ENCODE peak calls at places on chromosome 19, in eight cellular contexts. H, O, I, S, J, R, F and Q are unnamed samples.
A peak's percentile ranks its signal among the peaks of the same experiment; 100 is the strongest.

GRCh38 chr19:10830941-10831779 is 4.9 kb downstream of the TMED1 start:
- DNase-seq in R (no peak), J (no peak), F (no peak), S (no peak), I (no peak), H (no peak), O (no peak), Q (no peak)

GRCh38 chr19:47779524-47780214 is 1.2 kb downstream of the SELENOW start:
- DNase-seq in S (peak; percentile 42), O (no peak), H (no peak), J (no peak), F (peak; percentile 63), I (no peak), R (no peak), Q (peak; percentile 51)

GRCh38 chr19:39434123-39435076 is 1.3 kb downstream of the RPS16 start:
- DNase-seq in O (no peak), R (no peak), S (no peak), F (no peak), H (no peak), I (no peak), J (no peak), Q (no peak)

GRCh38 chr19:18725755-18726416 is 42.4 kb downstream of the CRTC1 start:
- DNase-seq in H (no peak), F (no peak), R (no peak), J (no peak), S (peak; percentile 51), I (no peak), O (no peak), Q (no peak)

GRCh38 chr19:2034729-2035589 is 16.1 kb downstream of the MKNK2 start:
- DNase-seq in O (no peak), F (peak; percentile 87), H (peak; percentile 70), J (peak; percentile 99), R (peak; percentile 72), S (peak; percentile 82), I (peak; percentile 43), Q (peak; percentile 82)

GRCh38 chr19:1929051-1929742 is 11.8 kb upstream of the CSNK1G2 start:
- DNase-seq in F (peak; percentile 88), O (no peak), H (peak; percentile 63), J (peak; percentile 94), I (peak; percentile 91), R (peak; percentile 79), S (peak; percentile 88), Q (peak; percentile 88)

GRCh38 chr19:40466219-40467006 is at the start of gene SPTBN4:
- DNase-seq in H (peak; percentile 79), S (no peak), I (no peak), F (peak; percentile 30), J (no peak), O (no peak), R (peak; percentile 13), Q (peak; percentile 51)

GRCh38 chr19:35755550-35756371 is 1.1 kb downstream of the HSPB6 start:
- DNase-seq in I (no peak), F (peak; percentile 79), J (peak; percentile 15), R (peak; percentile 60), O (peak; percentile 57), S (no peak), H (no peak), Q (peak; percentile 75)

GRCh38 chr19:43711751-43712355 is 4.0 kb upstream of the IRGC start:
- DNase-seq in F (peak; percentile 28), R (no peak), O (no peak), H (no peak), S (no peak), I (no peak), J (no peak), Q (no peak)

GRCh38 chr19:56423276-56423984 is 19.3 kb downstream of the ZNF583 start:
- DNase-seq in S (no peak), R (no peak), O (no peak), J (no peak), I (no peak), F (no peak), H (no peak), Q (no peak)

GRCh38 chr19:1253514-1254080 is 5.2 kb downstream of the MIDN start:
- DNase-seq in R (no peak), O (no peak), J (no peak), S (no peak), H (no peak), I (no peak), F (peak; percentile 74), Q (peak; percentile 75)

GRCh38 chr19:42281175-42282035 is 12.4 kb downstream of the CIC start:
- DNase-seq in O (no peak), J (no peak), I (no peak), F (peak; percentile 47), S (peak; percentile 70), H (no peak), R (peak; percentile 78), Q (peak; percentile 60)

GRCh38 chr19:29268721-29269483 is 56.0 kb upstream of the UQCRFS1 start:
- DNase-seq in R (no peak), O (no peak), H (no peak), J (peak; percentile 26), S (no peak), I (no peak), F (no peak), Q (no peak)

GRCh38 chr19:803686-804418 is 6.6 kb downstream of the PTBP1 start:
- DNase-seq in S (no peak), H (no peak), R (no peak), F (no peak), J (no peak), I (no peak), O (no peak), Q (no peak)

GRCh38 chr19:39407644-39408391 is 1.2 kb downstream of the ZFP36 start:
- DNase-seq in J (no peak), O (no peak), I (no peak), R (peak; percentile 41), F (peak; percentile 82), H (no peak), S (no peak), Q (peak; percentile 68)

GRCh38 chr19:46860846-46861690 is at the start of gene ARHGAP35:
- DNase-seq in I (no peak), R (no peak), O (peak; percentile 70), S (no peak), H (no peak), F (peak; percentile 43), J (peak; percentile 69), Q (peak; percentile 62)

GRCh38 chr19:40687525-40688016 is 2.9 kb downstream of the NUMBL start:
- DNase-seq in O (peak; percentile 62), R (peak; percentile 36), S (no peak), J (no peak), F (peak; percentile 82), I (no peak), H (no peak), Q (peak; percentile 75)

GRCh38 chr19:8589177-8589714 is 12.0 kb upstream of the MYO1F start:
- DNase-seq in S (no peak), R (no peak), F (no peak), J (no peak), I (no peak), H (no peak), O (no peak), Q (no peak)

GRCh38 chr19:38093587-38093986 is 130.4 kb downstream of the DPF1 start:
- DNase-seq in J (no peak), O (no peak), I (no peak), R (no peak), S (peak; percentile 38), H (no peak), F (no peak), Q (no peak)

GRCh38 chr19:51192689-51193088 is 32.2 kb upstream of the CD33 start:
- DNase-seq in I (no peak), F (no peak), O (no peak), H (no peak), R (no peak), J (no peak), S (no peak), Q (no peak)

GRCh38 chr19:18833849-18834643 is 2.3 kb downstream of the UPF1 start:
- DNase-seq in J (no peak), S (no peak), O (no peak), H (no peak), R (peak; percentile 31), F (peak; percentile 50), I (no peak), Q (peak; percentile 48)

GRCh38 chr19:17642656-17643055 is 45.5 kb downstream of the UNC13A start:
- DNase-seq in F (no peak), I (no peak), J (no peak), S (no peak), O (no peak), H (no peak), R (no peak), Q (no peak)

GRCh38 chr19:14476663-14477401 is 1.7 kb upstream of the PTGER1 start:
- DNase-seq in H (no peak), S (no peak), I (no peak), F (peak; percentile 46), O (no peak), R (no peak), J (no peak), Q (peak; percentile 41)

GRCh38 chr19:49061445-49061844 is 3.2 kb downstream of the NTF4 start:
- DNase-seq in O (no peak), J (no peak), H (no peak), R (no peak), S (no peak), I (no peak), F (no peak), Q (no peak)

GRCh38 chr19:56091751-56092546 is 29.1 kb downstream of the ZNF787 start:
- DNase-seq in R (no peak), O (no peak), H (no peak), F (no peak), J (no peak), I (no peak), S (no peak), Q (no peak)

GRCh38 chr19:39768334-39768733 is 10.3 kb upstream of the LEUTX start:
- DNase-seq in I (no peak), O (no peak), R (no peak), H (no peak), J (no peak), F (no peak), S (no peak), Q (no peak)

GRCh38 chr19:2623743-2624142 is 78.8 kb downstream of the GNG7 start:
- DNase-seq in I (no peak), F (no peak), J (no peak), H (no peak), S (no peak), O (no peak), R (no peak), Q (peak; percentile 9)

GRCh38 chr19:41808663-41809566 is 12.5 kb downstream of the CEACAM3 start:
- DNase-seq in J (no peak), S (no peak), H (no peak), R (no peak), I (no peak), F (peak; percentile 30), O (no peak), Q (no peak)

GRCh38 chr19:39924952-39925351 is 9.5 kb downstream of the FCGBP start:
- DNase-seq in F (no peak), H (no peak), J (no peak), R (no peak), S (no peak), I (no peak), O (no peak), Q (peak; percentile 0)